ENCODE peak calls at places on chromosomes 12 and 14, in six cellular contexts. G is CD8-positive, alpha-beta memory T cell; K is breast epithelium; P is choroid plexus epithelial cell; N is aorta; C is GM04504. Y is an unnamed sample.

GRCh38 chr14:75522224-75522764 is at the start of gene BATF:
- DNase-seq in K (no peak), P (no peak), C (no peak), N (peak), G (peak), Y (no peak)

GRCh38 chr12:79685068-79685467 is 5.7 kb downstream of the PAWR start:
- DNase-seq in K (no peak), P (peak), G (no peak), N (no peak), C (no peak), Y (no peak)

GRCh38 chr14:20440882-20441281 is 4.9 kb upstream of the KLHL33 start:
- DNase-seq in P (peak), C (no peak), K (no peak), N (no peak), G (peak), Y (no peak)

GRCh38 chr14:55412686-55413085 is 1.1 kb upstream of the ATG14 start:
- DNase-seq in N (no peak), K (no peak), G (no peak), P (no peak), C (no peak), Y (no peak)

GRCh38 chr12:107684990-107685359 is 624 bp upstream of the PWP1 start:
- DNase-seq in N (no peak), K (no peak), C (no peak), P (peak), G (no peak), Y (no peak)

GRCh38 chr12:106364261-106364660 is 6.7 kb downstream of the POLR3B start:
- DNase-seq in K (no peak), N (no peak), P (no peak), C (no peak), G (no peak), Y (no peak)

GRCh38 chr14:66322564-66322963 is 163.6 kb upstream of the CCDC196 start:
- DNase-seq in G (no peak), K (no peak), P (no peak), N (no peak), C (no peak), Y (no peak)

GRCh38 chr14:22848391-22849164 is 12.2 kb downstream of the MMP14 start:
- DNase-seq in P (peak), N (peak), K (peak), G (no peak), C (peak), Y (peak)

GRCh38 chr12:64797156-64797555 is 27.3 kb upstream of the TBC1D30 start:
- DNase-seq in G (no peak), C (no peak), N (no peak), P (no peak), K (no peak), Y (no peak)

Y was measured in RWPE2.